ENCODE peak calls at places on chromosomes 16 and 17, in eight cellular contexts. One of them, this sample, is unnamed. For H3K4me1, the result is how much of the 10 kb centered on the place peaks cover.

GRCh38 chr17:5892897-5893656 is 177.1 kb upstream of the WSCD1 start:
- DNase-seq in prostate gland: no peak
- DNase-seq in body of pancreas: no peak
- DNase-seq in ovary: no peak
- DNase-seq in A549: no peak
- DNase-seq in sigmoid colon: no peak
- DNase-seq in esophagus squamous epithelium: no peak
- DNase-seq in endodermal cell: no peak
- DNase-seq in this sample: no peak

GRCh38 chr17:51853857-51854256 is 304.7 kb downstream of the CA10 start:
- DNase-seq in prostate gland: no peak
- DNase-seq in body of pancreas: peak
- DNase-seq in ovary: no peak
- DNase-seq in A549: no peak
- DNase-seq in sigmoid colon: no peak
- DNase-seq in esophagus squamous epithelium: no peak
- DNase-seq in endodermal cell: no peak
- DNase-seq in this sample: peak

GRCh38 chr17:6712854-6713129 is 377 bp downstream of the SLC13A5 start:
- DNase-seq in prostate gland: no peak
- DNase-seq in body of pancreas: no peak
- DNase-seq in ovary: no peak
- DNase-seq in A549: no peak
- DNase-seq in sigmoid colon: no peak
- DNase-seq in esophagus squamous epithelium: no peak
- DNase-seq in endodermal cell: no peak
- DNase-seq in this sample: no peak

GRCh38 chr17:4785311-4786110 is 653 bp downstream of the VMO1 start:
- DNase-seq in prostate gland: no peak
- DNase-seq in body of pancreas: no peak
- DNase-seq in ovary: no peak
- DNase-seq in A549: no peak
- DNase-seq in sigmoid colon: no peak
- DNase-seq in esophagus squamous epithelium: no peak
- DNase-seq in endodermal cell: peak
- DNase-seq in this sample: no peak

GRCh38 chr17:57939797-57940196 is 15.4 kb downstream of the CUEDC1 start:
- DNase-seq in prostate gland: no peak
- DNase-seq in body of pancreas: peak
- DNase-seq in ovary: no peak
- DNase-seq in A549: no peak
- DNase-seq in sigmoid colon: no peak
- DNase-seq in esophagus squamous epithelium: peak
- DNase-seq in endodermal cell: no peak
- DNase-seq in this sample: no peak

GRCh38 chr16:80544326-80544725 is 3.5 kb downstream of the DYNLRB2 start:
- DNase-seq in prostate gland: no peak
- DNase-seq in body of pancreas: no peak
- DNase-seq in ovary: no peak
- DNase-seq in A549: no peak
- DNase-seq in sigmoid colon: no peak
- DNase-seq in esophagus squamous epithelium: no peak
- DNase-seq in endodermal cell: no peak
- DNase-seq in this sample: peak

GRCh38 chr17:2062571-2063183 is 7.8 kb downstream of the HIC1 start:
- DNase-seq in prostate gland: no peak
- DNase-seq in body of pancreas: no peak
- DNase-seq in ovary: peak
- DNase-seq in A549: no peak
- DNase-seq in sigmoid colon: peak
- DNase-seq in esophagus squamous epithelium: no peak
- DNase-seq in endodermal cell: peak
- DNase-seq in this sample: no peak

GRCh38 chr17:77352441-77352840 is 211.7 kb downstream of the SEC14L1 start:
- DNase-seq in prostate gland: no peak
- DNase-seq in body of pancreas: no peak
- DNase-seq in ovary: peak
- DNase-seq in A549: no peak
- DNase-seq in sigmoid colon: peak
- DNase-seq in esophagus squamous epithelium: no peak
- DNase-seq in endodermal cell: no peak
- DNase-seq in this sample: no peak

GRCh38 chr17:50918071-50918932 is 52.1 kb upstream of the TOB1 start:
- DNase-seq in prostate gland: no peak
- DNase-seq in body of pancreas: peak
- DNase-seq in ovary: no peak
- DNase-seq in A549: no peak
- DNase-seq in sigmoid colon: no peak
- DNase-seq in esophagus squamous epithelium: no peak
- DNase-seq in endodermal cell: peak
- DNase-seq in this sample: no peak

GRCh38 chr17:58312021-58312630 is 16.5 kb downstream of the TSPOAP1 start:
- DNase-seq in prostate gland: no peak
- DNase-seq in body of pancreas: no peak
- DNase-seq in ovary: no peak
- DNase-seq in A549: no peak
- DNase-seq in sigmoid colon: peak
- DNase-seq in esophagus squamous epithelium: no peak
- DNase-seq in endodermal cell: peak
- DNase-seq in this sample: no peak

GRCh38 chr16:65698943-65699342 is 577.1 kb upstream of the CDH11 start:
- DNase-seq in prostate gland: no peak
- DNase-seq in body of pancreas: no peak
- DNase-seq in ovary: no peak
- DNase-seq in A549: no peak
- DNase-seq in sigmoid colon: no peak
- DNase-seq in esophagus squamous epithelium: no peak
- DNase-seq in endodermal cell: no peak
- DNase-seq in this sample: no peak

GRCh38 chr16:72825912-72826621 is 221.9 kb downstream of the ZFHX3 start:
- DNase-seq in prostate gland: no peak
- DNase-seq in body of pancreas: no peak
- DNase-seq in ovary: no peak
- DNase-seq in A549: no peak
- DNase-seq in sigmoid colon: no peak
- DNase-seq in esophagus squamous epithelium: no peak
- DNase-seq in endodermal cell: no peak
- DNase-seq in this sample: no peak

GRCh38 chr17:78014651-78015050 is 56.1 kb downstream of the TNRC6C start:
- DNase-seq in prostate gland: no peak
- DNase-seq in body of pancreas: no peak
- DNase-seq in ovary: no peak
- DNase-seq in A549: no peak
- DNase-seq in sigmoid colon: no peak
- DNase-seq in esophagus squamous epithelium: no peak
- DNase-seq in endodermal cell: peak
- DNase-seq in this sample: no peak

GRCh38 chr17:67449065-67449464 is 72.0 kb downstream of the PITPNC1 start:
- DNase-seq in prostate gland: no peak
- DNase-seq in body of pancreas: no peak
- DNase-seq in ovary: no peak
- DNase-seq in A549: no peak
- DNase-seq in sigmoid colon: no peak
- DNase-seq in esophagus squamous epithelium: no peak
- DNase-seq in endodermal cell: peak
- DNase-seq in this sample: no peak

GRCh38 chr16:53821487-53821886 is 117.5 kb downstream of the FTO start:
- DNase-seq in prostate gland: no peak
- DNase-seq in body of pancreas: no peak
- DNase-seq in ovary: no peak
- DNase-seq in A549: no peak
- DNase-seq in sigmoid colon: no peak
- DNase-seq in esophagus squamous epithelium: no peak
- DNase-seq in endodermal cell: no peak
- DNase-seq in this sample: peak

GRCh38 chr17:64180674-64181073 is 50.7 kb upstream of the ERN1 start:
- DNase-seq in prostate gland: no peak
- DNase-seq in body of pancreas: no peak
- DNase-seq in ovary: no peak
- DNase-seq in A549: no peak
- DNase-seq in sigmoid colon: peak
- DNase-seq in esophagus squamous epithelium: no peak
- DNase-seq in endodermal cell: no peak
- DNase-seq in this sample: no peak

DNA sequence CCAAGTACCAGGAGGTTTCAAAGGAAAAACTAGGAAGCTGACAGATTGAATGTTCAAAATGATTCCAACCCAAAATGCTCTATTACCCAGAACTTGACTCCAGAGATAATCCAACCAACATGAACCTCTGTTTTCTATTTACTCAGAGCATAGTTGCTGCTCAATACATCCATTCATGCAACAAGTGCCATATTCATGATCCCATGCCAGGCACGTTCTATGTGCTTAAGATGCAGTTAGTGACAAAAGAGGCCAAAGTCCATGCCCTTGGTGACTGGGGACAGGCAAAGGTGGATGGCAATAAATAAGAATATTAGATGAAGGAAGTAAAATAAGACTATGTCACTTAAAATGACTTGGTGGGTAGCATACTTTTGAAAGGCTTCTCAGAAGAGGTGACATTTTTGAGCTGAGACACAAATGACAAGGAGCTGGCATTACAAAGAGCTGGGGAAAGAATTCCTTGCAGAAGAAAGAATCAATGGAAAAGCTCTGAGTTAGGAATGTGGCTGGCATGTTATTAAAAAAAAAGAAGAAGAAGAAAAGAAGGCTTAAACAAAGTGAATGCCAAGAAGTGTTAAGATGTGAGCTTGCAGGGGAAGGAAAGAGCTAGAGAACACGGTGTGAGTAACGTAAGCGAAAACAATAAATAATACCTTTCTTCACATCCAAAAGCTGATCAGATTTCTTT is 34.5 kb downstream of the TOX3 start:
- DNase-seq in prostate gland: no peak
- DNase-seq in body of pancreas: no peak
- DNase-seq in ovary: no peak
- DNase-seq in A549: no peak
- DNase-seq in sigmoid colon: no peak
- DNase-seq in esophagus squamous epithelium: no peak
- DNase-seq in endodermal cell: no peak
- DNase-seq in this sample: no peak
- H3K4me1 ChIP-seq in prostate gland: under half
- H3K4me1 ChIP-seq in body of pancreas: under half
- H3K4me1 ChIP-seq in ovary: under half
- H3K4me1 ChIP-seq in A549: under half
- H3K4me1 ChIP-seq in sigmoid colon: under half
- H3K4me1 ChIP-seq in esophagus squamous epithelium: under half
- H3K4me1 ChIP-seq in endodermal cell: under half
- H3K4me1 ChIP-seq in this sample: under half

GRCh38 chr17:62690168-62690897 is 62.9 kb downstream of the MRC2 start:
- DNase-seq in prostate gland: no peak
- DNase-seq in body of pancreas: no peak
- DNase-seq in ovary: no peak
- DNase-seq in A549: no peak
- DNase-seq in sigmoid colon: no peak
- DNase-seq in esophagus squamous epithelium: no peak
- DNase-seq in endodermal cell: peak
- DNase-seq in this sample: no peak

GRCh38 chr17:62693616-62694415 is 66.3 kb downstream of the MRC2 start:
- DNase-seq in prostate gland: no peak
- DNase-seq in body of pancreas: no peak
- DNase-seq in ovary: no peak
- DNase-seq in A549: no peak
- DNase-seq in sigmoid colon: no peak
- DNase-seq in esophagus squamous epithelium: no peak
- DNase-seq in endodermal cell: peak
- DNase-seq in this sample: peak

GRCh38 chr17:62692159-62692651 is 64.7 kb downstream of the MRC2 start:
- DNase-seq in prostate gland: no peak
- DNase-seq in body of pancreas: no peak
- DNase-seq in ovary: no peak
- DNase-seq in A549: no peak
- DNase-seq in sigmoid colon: no peak
- DNase-seq in esophagus squamous epithelium: no peak
- DNase-seq in endodermal cell: peak
- DNase-seq in this sample: no peak

GRCh38 chr17:62689441-62690167 is 62.1 kb downstream of the MRC2 start:
- DNase-seq in prostate gland: no peak
- DNase-seq in body of pancreas: no peak
- DNase-seq in ovary: no peak
- DNase-seq in A549: no peak
- DNase-seq in sigmoid colon: no peak
- DNase-seq in esophagus squamous epithelium: no peak
- DNase-seq in endodermal cell: peak
- DNase-seq in this sample: no peak

GRCh38 chr17:62692721-62693431 is 65.4 kb downstream of the MRC2 start:
- DNase-seq in prostate gland: no peak
- DNase-seq in body of pancreas: no peak
- DNase-seq in ovary: peak
- DNase-seq in A549: peak
- DNase-seq in sigmoid colon: no peak
- DNase-seq in esophagus squamous epithelium: no peak
- DNase-seq in endodermal cell: peak
- DNase-seq in this sample: no peak
- TF ChIP-seq CTCF in prostate gland: no peak
- TF ChIP-seq CTCF in body of pancreas: no peak
- TF ChIP-seq CTCF in ovary: no peak
- TF ChIP-seq CTCF in A549: peak
- TF ChIP-seq CTCF in sigmoid colon: no peak
- TF ChIP-seq CTCF in esophagus squamous epithelium: no peak
- TF ChIP-seq CTCF in endodermal cell: peak
- TF ChIP-seq CTCF in this sample: peak

GRCh38 chr17:59844884-59845594 is 47.7 kb downstream of the TUBD1 start:
- DNase-seq in prostate gland: no peak
- DNase-seq in body of pancreas: no peak
- DNase-seq in ovary: no peak
- DNase-seq in A549: peak
- DNase-seq in sigmoid colon: peak
- DNase-seq in esophagus squamous epithelium: no peak
- DNase-seq in endodermal cell: no peak
- DNase-seq in this sample: peak

GRCh38 chr17:59840908-59841666 is 51.7 kb downstream of the TUBD1 start:
- DNase-seq in prostate gland: no peak
- DNase-seq in body of pancreas: peak
- DNase-seq in ovary: no peak
- DNase-seq in A549: peak
- DNase-seq in sigmoid colon: no peak
- DNase-seq in esophagus squamous epithelium: no peak
- DNase-seq in endodermal cell: no peak
- DNase-seq in this sample: peak

GRCh38 chr17:59840329-59840907 is 52.3 kb downstream of the TUBD1 start:
- DNase-seq in prostate gland: no peak
- DNase-seq in body of pancreas: no peak
- DNase-seq in ovary: no peak
- DNase-seq in A549: peak
- DNase-seq in sigmoid colon: no peak
- DNase-seq in esophagus squamous epithelium: no peak
- DNase-seq in endodermal cell: peak
- DNase-seq in this sample: no peak

GRCh38 chr17:59845595-59846390 is 47.0 kb downstream of the TUBD1 start:
- DNase-seq in prostate gland: peak
- DNase-seq in body of pancreas: peak
- DNase-seq in ovary: no peak
- DNase-seq in A549: peak
- DNase-seq in sigmoid colon: peak
- DNase-seq in esophagus squamous epithelium: no peak
- DNase-seq in endodermal cell: peak
- DNase-seq in this sample: peak

GRCh38 chr17:59842901-59843652 is 49.7 kb downstream of the TUBD1 start:
- DNase-seq in prostate gland: peak
- DNase-seq in body of pancreas: peak
- DNase-seq in ovary: peak
- DNase-seq in A549: peak
- DNase-seq in sigmoid colon: peak
- DNase-seq in esophagus squamous epithelium: no peak
- DNase-seq in endodermal cell: peak
- DNase-seq in this sample: peak
- H3K4me1 ChIP-seq in prostate gland: under half
- H3K4me1 ChIP-seq in body of pancreas: half or more
- H3K4me1 ChIP-seq in ovary: under half
- H3K4me1 ChIP-seq in A549: under half
- H3K4me1 ChIP-seq in sigmoid colon: under half
- H3K4me1 ChIP-seq in esophagus squamous epithelium: under half
- H3K4me1 ChIP-seq in endodermal cell: under half
- H3K4me1 ChIP-seq in this sample: under half

GRCh38 chr16:1884155-1884760 is 12.3 kb upstream of the MEIOB start:
- DNase-seq in prostate gland: no peak
- DNase-seq in body of pancreas: peak
- DNase-seq in ovary: no peak
- DNase-seq in A549: peak
- DNase-seq in sigmoid colon: no peak
- DNase-seq in esophagus squamous epithelium: no peak
- DNase-seq in endodermal cell: no peak
- DNase-seq in this sample: no peak
- TF ChIP-seq CTCF in prostate gland: no peak
- TF ChIP-seq CTCF in body of pancreas: peak
- TF ChIP-seq CTCF in ovary: no peak
- TF ChIP-seq CTCF in A549: no peak
- TF ChIP-seq CTCF in sigmoid colon: peak
- TF ChIP-seq CTCF in esophagus squamous epithelium: peak
- TF ChIP-seq CTCF in endodermal cell: peak
- TF ChIP-seq CTCF in this sample: peak